ENCODE peak calls at places on chromosomes 5 and 9, in four cellular contexts. Y is endothelial cell of umbilical vein, J is A549, E is HCT116. U is an unnamed sample.

GRCh38 chr5:106171132-106171531 is 1499.6 kb downstream of the EFNA5 start:
- DNase-seq in Y (peak; percentile 94), J (no peak), E (no peak), U (no peak)

GRCh38 chr5:171269717-171270116 is 39.3 kb upstream of the TLX3 start:
- DNase-seq in Y (no peak), J (no peak), E (peak; percentile 6), U (peak; percentile 12)

GRCh38 chr9:13967493-13967892 is 346.4 kb downstream of the NFIB start:
- DNase-seq in Y (no peak), J (no peak), E (no peak), U (no peak)

GRCh38 chr5:170467000-170467707 is 36.7 kb upstream of the KCNIP1 start:
- DNase-seq in Y (peak; percentile 91), J (peak; percentile 49), E (no peak), U (no peak)

GRCh38 chr9:5783982-5784381 is 48.9 kb downstream of the ERMP1 start:
- DNase-seq in Y (no peak), J (no peak), E (no peak), U (no peak)

GRCh38 chr5:54171645-54172384 is 138.6 kb downstream of the ARL15 start:
- DNase-seq in Y (peak; percentile 78), J (no peak), E (no peak), U (peak; percentile 13)

GRCh38 chr5:36692791-36693763 is 86.7 kb downstream of the SLC1A3 start:
- DNase-seq in Y (peak; percentile 64), J (peak; percentile 59), E (peak; percentile 51), U (peak; percentile 77)

GRCh38 chr9:71383308-71383707 is 261.9 kb upstream of the TRPM3 start:
- DNase-seq in Y (no peak), J (no peak), E (no peak), U (no peak)

GRCh38 chr5:31987985-31988710 is 186.0 kb downstream of the GOLPH3 start:
- DNase-seq in Y (no peak), J (peak; percentile 26), E (peak; percentile 77), U (no peak)

GRCh38 chr9:98521141-98521540 is 187.6 kb downstream of the GABBR2 start:
- DNase-seq in Y (peak; percentile 71), J (no peak), E (no peak), U (no peak)

GRCh38 chr9:130607640-130608420 is 28.5 kb downstream of the FUBP3 start:
- DNase-seq in Y (no peak), J (no peak), E (no peak), U (no peak)

GRCh38 chr5:1164696-1165630 is 36.4 kb upstream of the SLC6A19 start:
- DNase-seq in Y (no peak), J (no peak), E (no peak), U (no peak)

GRCh38 chr5:150139334-150139733 is 16.3 kb downstream of the PDGFRB start:
- DNase-seq in Y (no peak), J (no peak), E (no peak), U (no peak)

GRCh38 chr9:95793924-95794828 is 81.3 kb upstream of the ERCC6L2 start:
- DNase-seq in Y (peak; percentile 97), J (no peak), E (no peak), U (no peak)

GRCh38 chr5:81884871-81885270 is 87.0 kb upstream of the ATG10 start:
- DNase-seq in Y (no peak), J (no peak), E (no peak), U (no peak)

GRCh38 chr5:157458835-157459234 is 1.2 kb upstream of the NIPAL4 start:
- DNase-seq in Y (no peak), J (no peak), E (no peak), U (no peak)

GRCh38 chr5:9632495-9632894 is 2.3 kb upstream of the TAS2R1 start:
- DNase-seq in Y (no peak), J (no peak), E (no peak), U (no peak)

GRCh38 chr5:19790811-19791466 is 197.1 kb downstream of the CDH18 start:
- DNase-seq in Y (no peak), J (no peak), E (no peak), U (no peak)

GRCh38 chr5:1474875-1475543 is 29.8 kb upstream of the SLC6A3 start:
- DNase-seq in Y (no peak), J (no peak), E (no peak), U (no peak)

GRCh38 chr9:113228130-113228665 is 6.9 kb downstream of the SLC31A1 start:
- DNase-seq in Y (no peak), J (no peak), E (no peak), U (no peak)

GRCh38 chr5:39475055-39475454 is 50.3 kb upstream of the DAB2 start:
- DNase-seq in Y (no peak), J (no peak), E (no peak), U (no peak)

GRCh38 chr5:14509556-14509955 is 72.0 kb upstream of the OTULINL start:
- DNase-seq in Y (no peak), J (no peak), E (no peak), U (no peak)

GRCh38 chr9:78396087-78396486 is 99.2 kb downstream of the PSAT1 start:
- DNase-seq in Y (no peak), J (no peak), E (no peak), U (no peak)

GRCh38 chr5:88675758-88676636 is 207.0 kb downstream of the MEF2C start:
- DNase-seq in Y (no peak), J (peak; percentile 50), E (peak; percentile 34), U (peak; percentile 18)

GRCh38 chr5:18972244-18972643 is 1015.8 kb downstream of the CDH18 start:
- DNase-seq in Y (no peak), J (no peak), E (no peak), U (no peak)

GRCh38 chr5:56951131-56951945 is 585 bp downstream of the MIER3 start:
- DNase-seq in Y (peak; percentile 37), J (peak; percentile 31), E (no peak), U (peak; percentile 58)

GRCh38 chr5:132469380-132470372 is 20.9 kb downstream of the IRF1 start:
- DNase-seq in Y (no peak), J (no peak), E (no peak), U (no peak)

GRCh38 chr9:87107072-87107471 is 159.8 kb upstream of the GAS1 start:
- DNase-seq in Y (peak; percentile 5), J (no peak), E (no peak), U (peak; percentile 13)

GRCh38 chr9:7210854-7211637 is 453.3 kb downstream of the KDM4C start:
- DNase-seq in Y (no peak), J (no peak), E (no peak), U (no peak)

GRCh38 chr5:172223901-172224873 is 30.2 kb downstream of the EFCAB9 start:
- DNase-seq in Y (no peak), J (no peak), E (no peak), U (no peak)

DNA sequence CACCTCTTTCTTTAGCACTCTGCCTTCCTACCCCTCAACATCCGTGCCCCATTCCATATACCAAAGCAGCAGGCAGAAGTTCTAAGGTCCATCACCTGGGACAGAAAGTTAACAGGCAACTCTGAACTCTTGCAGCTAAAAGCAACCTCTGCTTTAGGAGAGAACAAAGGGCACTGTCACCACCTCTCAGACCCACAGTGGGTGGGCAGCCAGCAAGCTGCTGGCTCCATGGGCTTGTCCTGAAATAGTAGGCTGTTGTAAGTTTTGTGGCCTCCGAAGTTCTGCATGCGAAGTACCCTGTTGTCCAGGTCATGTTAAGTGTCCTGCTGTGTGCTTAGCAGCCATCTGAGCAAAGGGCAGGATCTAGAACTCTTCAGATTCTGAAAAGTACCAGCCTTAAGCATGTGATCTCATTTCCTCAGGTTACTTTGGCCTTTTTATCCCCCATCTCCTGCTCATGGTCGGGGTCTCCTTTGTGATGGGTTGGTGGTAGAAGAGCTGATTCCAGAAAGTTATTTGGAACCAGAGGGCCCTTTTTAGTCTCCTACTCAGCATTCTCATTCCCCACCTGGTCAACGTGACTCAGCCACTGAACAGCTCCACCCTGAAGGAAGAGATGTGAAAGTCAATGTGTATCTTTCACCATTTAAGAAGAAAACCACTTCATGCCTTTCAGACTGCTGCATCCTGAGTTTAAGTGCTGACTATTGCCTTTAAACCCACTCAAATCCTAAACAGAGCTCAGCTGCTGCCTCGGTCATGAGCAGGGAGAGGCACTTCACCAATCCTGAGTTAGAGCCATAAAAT is 121.5 kb downstream of the DPYSL3 start:
- DNase-seq in Y (no peak), J (no peak), E (no peak), U (no peak)
- TF ChIP-seq POLR2A in Y (no peak), J (no peak), E (no peak), U (no peak)

GRCh38 chr9:123928471-123929176 is 1.3 kb downstream of the DENND1A start:
- DNase-seq in Y (peak; percentile 17), J (no peak), E (no peak), U (peak; percentile 83)

GRCh38 chr9:123929177-123929869 is 603 bp downstream of the DENND1A start:
- DNase-seq in Y (no peak), J (no peak), E (no peak), U (peak; percentile 71)

GRCh38 chr9:123926986-123927385 is 2.9 kb downstream of the DENND1A start:
- DNase-seq in Y (no peak), J (no peak), E (no peak), U (no peak)

GRCh38 chr9:123927625-123928308 is 2.2 kb downstream of the DENND1A start:
- DNase-seq in Y (no peak), J (no peak), E (no peak), U (peak; percentile 46)

DNA sequence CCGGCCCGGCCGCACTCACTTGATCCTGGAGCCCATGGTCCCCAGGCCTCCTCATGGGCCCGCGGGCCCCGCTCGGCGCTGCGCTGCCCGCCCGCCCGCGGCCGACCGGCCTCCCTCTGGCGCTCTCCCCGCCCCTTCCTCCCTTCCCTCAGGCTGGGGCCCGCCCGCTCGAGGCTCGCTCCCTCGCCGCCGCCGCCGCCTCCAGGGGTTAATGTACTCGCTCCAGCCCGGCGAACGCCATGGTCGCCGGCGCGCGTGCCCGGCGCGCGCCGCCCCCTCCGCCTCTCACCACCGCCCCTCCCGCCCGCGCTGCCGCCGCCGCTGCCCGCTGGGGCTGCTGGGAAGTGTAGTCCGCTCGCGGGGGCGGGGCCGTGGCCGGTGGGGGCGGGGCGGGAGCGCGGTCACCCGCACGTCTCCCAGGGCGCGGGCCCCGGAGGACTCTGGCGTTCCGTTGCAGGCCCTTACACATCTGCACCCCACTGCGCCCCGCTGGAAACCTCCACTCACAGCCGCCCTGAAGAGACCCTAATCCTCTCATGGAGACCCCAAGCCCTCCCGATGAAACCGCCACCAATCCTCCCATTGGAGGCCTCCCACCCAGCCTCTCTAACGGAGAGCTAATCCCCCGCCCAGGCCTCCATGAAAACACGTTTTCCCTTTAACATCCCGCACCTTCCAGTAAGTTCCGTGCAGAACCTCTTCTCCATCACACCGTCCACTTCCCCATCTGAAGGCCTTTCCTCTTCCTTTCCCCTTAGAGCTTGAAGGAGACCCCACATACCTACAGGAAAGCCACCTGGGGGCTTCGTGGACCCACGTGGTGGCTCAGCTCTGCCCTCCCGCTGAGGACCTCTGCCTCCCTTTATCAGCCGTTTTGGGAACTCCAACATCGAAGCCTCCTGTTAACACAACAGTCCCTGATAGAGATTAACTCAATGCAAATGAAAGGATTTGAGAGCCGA is at the start of gene DENND1A:
- DNase-seq in Y (peak; percentile 92), J (peak; percentile 93), E (peak; percentile 57), U (peak; percentile 95)
- TF ChIP-seq POLR2A in Y (no peak), J (peak; percentile 60), E (no peak), U (no peak)

GRCh38 chr9:96853711-96854072 is 622 bp downstream of the ZNF782 start:
- DNase-seq in Y (no peak), J (no peak), E (no peak), U (peak; percentile 38)

GRCh38 chr9:96856363-96857286 is 2.3 kb upstream of the ZNF782 start:
- DNase-seq in Y (peak; percentile 63), J (no peak), E (peak; percentile 45), U (peak; percentile 75)

GRCh38 chr9:96852676-96853075 is 1.6 kb downstream of the ZNF782 start:
- DNase-seq in Y (no peak), J (no peak), E (no peak), U (no peak)

GRCh38 chr9:96854877-96855273 is 561 bp upstream of the ZNF782 start:
- DNase-seq in Y (no peak), J (no peak), E (no peak), U (no peak)

GRCh38 chr9:96854073-96854876 is at the start of gene ZNF782:
- DNase-seq in Y (peak; percentile 95), J (peak; percentile 83), E (peak; percentile 86), U (peak; percentile 91)
- TF ChIP-seq POLR2A in Y (no peak), J (peak; percentile 65), E (peak; percentile 55), U (peak; percentile 24)

GRCh38 chr5:77086611-77087483 is at the start of gene ZBED3:
- DNase-seq in Y (peak; percentile 83), J (peak; percentile 79), E (peak; percentile 71), U (peak; percentile 77)
- TF ChIP-seq POLR2A in Y (peak; percentile 43), J (no peak), E (peak; percentile 14), U (no peak)

U was measured in erythroblast.